ENCODE peak calls at places on chromosomes 1 and 21, in six cellular contexts. Q is body of pancreas; P is CD8-positive, alpha-beta memory T cell; C is heart left ventricle; N is fibroblast of lung; E is stomach. Z is an unnamed sample.

GRCh38 chr1:101846820-101847219 is 149.9 kb downstream of the OLFM3 start:
- DNase-seq in Q (no peak), P (no peak), C (no peak), N (no peak), E (peak), Z (peak)

GRCh38 chr1:94540440-94541174 is 952 bp downstream of the F3 start:
- DNase-seq in Q (no peak), P (no peak), C (no peak), N (no peak), E (no peak), Z (no peak)

GRCh38 chr1:40981702-40982448 is 2.4 kb downstream of the CTPS1 start:
- DNase-seq in Q (no peak), P (no peak), C (no peak), N (peak), E (no peak), Z (peak)

GRCh38 chr1:222634180-222635013 is 16.5 kb downstream of the MIA3 start:
- DNase-seq in Q (peak), P (peak), C (peak), N (peak), E (peak), Z (peak)

GRCh38 chr1:245999697-246000637 is 507.1 kb downstream of the SMYD3 start:
- DNase-seq in Q (no peak), P (no peak), C (no peak), N (no peak), E (no peak), Z (no peak)

GRCh38 chr21:39441502-39442475 is 3.8 kb downstream of the LCA5L start:
- DNase-seq in Q (peak), P (peak), C (no peak), N (peak), E (no peak), Z (no peak)

GRCh38 chr1:54814571-54814970 is 13.4 kb upstream of the TTC22 start:
- DNase-seq in Q (no peak), P (no peak), C (no peak), N (no peak), E (peak), Z (peak)

GRCh38 chr1:164949758-164950452 is 390.9 kb downstream of the PBX1 start:
- DNase-seq in Q (no peak), P (no peak), C (no peak), N (no peak), E (no peak), Z (no peak)

GRCh38 chr1:211236633-211237321 is 22.4 kb upstream of the RCOR3 start:
- DNase-seq in Q (no peak), P (no peak), C (no peak), N (no peak), E (no peak), Z (no peak)

GRCh38 chr1:229048221-229048620 is 222.7 kb upstream of the RAB4A start:
- DNase-seq in Q (no peak), P (no peak), C (no peak), N (no peak), E (no peak), Z (peak)

GRCh38 chr1:147781056-147781471 is 20.7 kb upstream of the GJA5 start:
- DNase-seq in Q (no peak), P (no peak), C (no peak), N (no peak), E (no peak), Z (no peak)

GRCh38 chr1:216310776-216311175 is 112.5 kb downstream of the USH2A start:
- DNase-seq in Q (peak), P (no peak), C (no peak), N (peak), E (peak), Z (peak)

GRCh38 chr1:199129247-199129646 is 490.4 kb downstream of the PTPRC start:
- DNase-seq in Q (no peak), P (no peak), C (no peak), N (peak), E (no peak), Z (no peak)

GRCh38 chr1:209749660-209750059 is 6.2 kb upstream of the TRAF3IP3 start:
- DNase-seq in Q (no peak), P (no peak), C (no peak), N (no peak), E (no peak), Z (no peak)

GRCh38 chr1:58566339-58566738 is 10.7 kb downstream of the TACSTD2 start:
- DNase-seq in Q (no peak), P (no peak), C (no peak), N (no peak), E (no peak), Z (no peak)

GRCh38 chr1:65694126-65694525 is 98.6 kb upstream of the PDE4B start:
- DNase-seq in Q (no peak), P (no peak), C (no peak), N (no peak), E (no peak), Z (no peak)

DNA sequence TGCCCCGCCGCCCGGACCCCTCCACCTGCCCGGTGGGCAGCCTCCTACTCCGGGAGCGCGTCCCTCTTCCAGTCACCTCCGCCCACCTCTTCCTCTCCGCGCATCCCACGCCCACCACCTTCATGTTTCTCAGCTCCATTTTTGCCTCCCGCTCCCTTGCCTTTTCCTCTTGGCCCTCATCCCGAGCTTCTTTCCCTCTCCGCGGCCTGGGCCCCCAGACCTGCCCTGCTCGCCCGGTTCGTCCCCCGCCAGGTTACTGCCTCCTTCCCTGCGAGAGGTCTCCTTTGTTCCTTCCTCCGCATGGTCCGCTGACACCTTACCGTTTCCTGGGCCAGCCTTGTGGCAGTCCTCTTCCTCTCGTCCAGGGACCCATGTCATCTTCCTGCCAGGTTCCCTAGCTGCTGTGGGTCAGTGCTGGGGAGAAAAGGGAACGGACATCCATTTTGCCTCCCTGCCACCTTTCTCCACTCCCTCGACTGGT is 573 bp downstream of the QSOX1 start:
- DNase-seq in Q (peak), P (no peak), C (no peak), N (no peak), E (no peak), Z (peak)
- H3K27ac ChIP-seq in Q (peak), P (peak), C (peak), N (peak), E (peak), Z (peak)

GRCh38 chr1:11384170-11384554 is 94.8 kb upstream of the DISP3 start:
- DNase-seq in Q (no peak), P (no peak), C (no peak), N (no peak), E (no peak), Z (no peak)
- H3K27ac ChIP-seq in Q (no peak), P (no peak), C (no peak), N (no peak), E (no peak), Z (no peak)

GRCh38 chr1:200226268-200226968 is 183.4 kb downstream of the ZNF281 start:
- DNase-seq in Q (no peak), P (no peak), C (no peak), N (no peak), E (no peak), Z (no peak)
- H3K27ac ChIP-seq in Q (no peak), P (no peak), C (no peak), N (no peak), E (no peak), Z (no peak)

GRCh38 chr1:226365166-226365565 is 42.7 kb downstream of the PARP1 start:
- DNase-seq in Q (no peak), P (no peak), C (no peak), N (no peak), E (no peak), Z (no peak)
- H3K27ac ChIP-seq in Q (no peak), P (no peak), C (peak), N (no peak), E (no peak), Z (no peak)

DNA sequence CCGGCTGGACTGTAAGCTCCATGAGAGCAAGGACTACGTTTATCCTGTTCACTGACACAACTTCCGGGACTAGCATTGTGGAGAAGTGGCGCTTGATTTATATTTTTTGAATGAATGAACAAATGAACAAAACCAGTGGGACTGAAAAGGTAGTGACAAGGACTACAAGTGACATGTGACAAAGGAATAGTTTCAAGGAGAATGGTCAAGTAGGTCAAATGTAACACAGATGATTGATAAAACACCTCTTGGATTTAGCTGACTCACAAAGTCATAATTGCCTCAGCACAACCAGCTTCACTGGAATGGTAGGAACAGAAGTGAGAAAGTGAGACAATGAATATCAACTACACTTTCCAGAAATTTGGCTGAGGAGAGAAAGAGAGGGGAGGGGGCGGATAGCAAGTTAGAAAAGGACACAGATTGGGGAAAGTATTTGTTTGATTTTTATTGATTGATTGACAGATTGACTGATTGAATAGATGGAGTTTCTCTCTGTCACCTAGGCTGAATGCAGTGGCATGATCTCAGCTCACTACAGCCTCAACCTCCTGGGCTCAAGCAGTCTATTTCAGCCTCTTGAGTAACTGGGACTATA is 14.2 kb downstream of the MTF1 start:
- DNase-seq in Q (no peak), P (no peak), C (no peak), N (no peak), E (no peak), Z (no peak)
- H3K27ac ChIP-seq in Q (no peak), P (no peak), C (no peak), N (no peak), E (no peak), Z (no peak)

DNA sequence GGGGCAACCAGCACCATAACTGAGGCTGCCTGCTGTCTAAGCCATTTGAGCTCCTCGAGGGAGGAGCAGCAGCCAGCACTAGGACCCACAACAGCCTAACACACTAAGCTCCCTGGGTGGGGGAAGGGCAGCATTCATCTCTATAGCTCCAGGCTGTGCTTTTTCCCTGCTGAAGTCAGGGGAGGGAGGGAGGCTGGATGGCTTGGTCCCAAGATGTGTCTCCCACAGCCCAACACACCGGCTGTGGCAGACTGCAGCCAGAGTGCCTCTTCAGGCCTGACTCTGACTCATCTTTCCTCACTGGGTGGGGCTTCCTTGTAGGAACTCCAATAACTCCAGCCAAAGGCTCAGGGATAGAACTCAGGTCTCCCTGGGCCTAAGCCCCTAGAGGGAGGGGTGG is 296.3 kb downstream of the PRDM2 start:
- DNase-seq in Q (no peak), P (no peak), C (no peak), N (no peak), E (no peak), Z (no peak)
- H3K27ac ChIP-seq in Q (no peak), P (no peak), C (no peak), N (no peak), E (no peak), Z (no peak)

GRCh38 chr1:204454476-204454875 is 40.1 kb downstream of the PIK3C2B start:
- DNase-seq in Q (no peak), P (no peak), C (no peak), N (no peak), E (no peak), Z (no peak)
- H3K27ac ChIP-seq in Q (no peak), P (no peak), C (peak), N (no peak), E (peak), Z (no peak)